ENCODE peak calls at places on chromosomes 7 and 10, in ten cellular contexts. Y is endodermal cell, V is breast epithelium, N is cardiac fibroblast, A is lower leg skin, L is lung, F is foreskin fibroblast, H is choroid plexus epithelial cell, D is Caco-2, W is uterus. S is an unnamed sample.

GRCh38 chr7:47852330-47853245 is 95.7 kb downstream of the PKD1L1 start:
- DNase-seq in Y (peak), V (no peak), N (peak), A (no peak), L (peak), F (no peak), H (peak), D (peak), W (no peak), S (no peak)

GRCh38 chr10:110679633-110680472 is 35.7 kb downstream of the RBM20 start:
- DNase-seq in Y (peak), V (no peak), N (no peak), A (no peak), L (no peak), F (no peak), H (no peak), D (no peak), W (no peak), S (no peak)

GRCh38 chr7:155441856-155442255 is 16.1 kb upstream of the EN2 start:
- DNase-seq in Y (no peak), V (no peak), N (no peak), A (no peak), L (no peak), F (no peak), H (no peak), D (no peak), W (no peak), S (no peak)

GRCh38 chr10:35306852-35307251 is 29.5 kb upstream of the CCNY start:
- DNase-seq in Y (no peak), V (peak), N (peak), A (peak), L (peak), F (no peak), H (peak), D (peak), W (no peak), S (no peak)

GRCh38 chr10:50467209-50467608 is 156.5 kb downstream of the SGMS1 start:
- DNase-seq in Y (no peak), V (no peak), N (no peak), A (no peak), L (no peak), F (no peak), H (no peak), D (no peak), W (no peak), S (no peak)

GRCh38 chr7:106057962-106058901 is 53.9 kb downstream of the SYPL1 start:
- DNase-seq in Y (peak), V (peak), N (peak), A (peak), L (peak), F (no peak), H (no peak), D (no peak), W (no peak), S (no peak)

GRCh38 chr7:17233643-17234397 is 64.6 kb upstream of the AHR start:
- DNase-seq in Y (no peak), V (no peak), N (peak), A (no peak), L (no peak), F (no peak), H (peak), D (no peak), W (no peak), S (peak)

GRCh38 chr7:100132697-100133137 is 6.0 kb downstream of the MBLAC1 start:
- DNase-seq in Y (peak), V (no peak), N (peak), A (no peak), L (peak), F (peak), H (peak), D (peak), W (peak), S (peak)

GRCh38 chr7:73774923-73775322 is 4.9 kb upstream of the CLDN3 start:
- DNase-seq in Y (no peak), V (no peak), N (peak), A (no peak), L (no peak), F (no peak), H (peak), D (no peak), W (no peak), S (peak)

GRCh38 chr10:19816420-19817250 is at the start of gene PLXDC2:
- DNase-seq in Y (peak), V (no peak), N (peak), A (peak), L (peak), F (peak), H (peak), D (peak), W (peak), S (peak)

GRCh38 chr7:115724400-115725056 is 306.0 kb downstream of the TFEC start:
- DNase-seq in Y (no peak), V (no peak), N (no peak), A (no peak), L (no peak), F (no peak), H (no peak), D (no peak), W (no peak), S (no peak)

GRCh38 chr7:29921404-29922010 is 68.1 kb downstream of the SCRN1 start:
- DNase-seq in Y (peak), V (no peak), N (peak), A (peak), L (no peak), F (peak), H (peak), D (peak), W (no peak), S (peak)

GRCh38 chr10:111085690-111086353 is 9.0 kb downstream of the ADRA2A start:
- DNase-seq in Y (peak), V (no peak), N (no peak), A (no peak), L (no peak), F (no peak), H (no peak), D (no peak), W (no peak), S (no peak)

GRCh38 chr10:133163889-133164815 is 4.1 kb downstream of the KNDC1 start:
- DNase-seq in Y (peak), V (peak), N (no peak), A (no peak), L (no peak), F (no peak), H (no peak), D (no peak), W (no peak), S (no peak)

GRCh38 chr10:93815304-93816091 is 57.8 kb downstream of the LGI1 start:
- DNase-seq in Y (peak), V (no peak), N (no peak), A (no peak), L (no peak), F (no peak), H (peak), D (peak), W (no peak), S (peak)
- H3K4me3 ChIP-seq in Y (no peak), V (no peak), N (no peak), A (no peak), L (no peak), F (no peak), H (no peak), D (no peak), W (no peak), S (no peak)

DNA sequence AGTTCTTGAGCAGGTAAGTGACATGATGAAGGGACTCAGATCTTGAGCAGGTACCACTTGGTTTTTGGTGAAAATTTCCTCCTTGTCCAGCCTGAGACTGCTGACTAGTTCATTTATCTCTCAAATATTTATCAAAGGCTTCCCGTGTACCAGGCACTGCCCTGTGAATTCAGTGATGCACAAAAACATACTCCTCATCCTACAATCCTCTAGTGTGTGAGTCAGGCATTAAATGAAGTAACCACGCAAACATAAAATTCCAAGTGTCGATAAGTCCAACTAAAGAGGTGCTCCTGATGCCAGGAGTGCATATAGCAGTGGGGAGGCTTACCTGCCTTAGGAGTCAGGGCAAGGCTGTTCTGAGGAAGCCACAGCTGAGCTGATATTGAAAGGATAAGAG is 41.5 kb upstream of the LBX1 start:
- DNase-seq in Y (no peak), V (no peak), N (no peak), A (no peak), L (no peak), F (no peak), H (no peak), D (no peak), W (no peak), S (no peak)
- TF ChIP-seq CTCF in Y (no peak), V (no peak), N (no peak), A (no peak), L (no peak), F (no peak), H (no peak), D (no peak), W (no peak), S (no peak)

GRCh38 chr10:55509168-55509567 is 708.1 kb upstream of the PCDH15 start:
- DNase-seq in Y (no peak), V (no peak), N (no peak), A (no peak), L (no peak), F (no peak), H (no peak), D (no peak), W (no peak), S (no peak)
- H3K4me3 ChIP-seq in Y (no peak), V (no peak), N (no peak), A (no peak), L (no peak), F (peak), H (no peak), D (no peak), W (no peak), S (peak)

DNA sequence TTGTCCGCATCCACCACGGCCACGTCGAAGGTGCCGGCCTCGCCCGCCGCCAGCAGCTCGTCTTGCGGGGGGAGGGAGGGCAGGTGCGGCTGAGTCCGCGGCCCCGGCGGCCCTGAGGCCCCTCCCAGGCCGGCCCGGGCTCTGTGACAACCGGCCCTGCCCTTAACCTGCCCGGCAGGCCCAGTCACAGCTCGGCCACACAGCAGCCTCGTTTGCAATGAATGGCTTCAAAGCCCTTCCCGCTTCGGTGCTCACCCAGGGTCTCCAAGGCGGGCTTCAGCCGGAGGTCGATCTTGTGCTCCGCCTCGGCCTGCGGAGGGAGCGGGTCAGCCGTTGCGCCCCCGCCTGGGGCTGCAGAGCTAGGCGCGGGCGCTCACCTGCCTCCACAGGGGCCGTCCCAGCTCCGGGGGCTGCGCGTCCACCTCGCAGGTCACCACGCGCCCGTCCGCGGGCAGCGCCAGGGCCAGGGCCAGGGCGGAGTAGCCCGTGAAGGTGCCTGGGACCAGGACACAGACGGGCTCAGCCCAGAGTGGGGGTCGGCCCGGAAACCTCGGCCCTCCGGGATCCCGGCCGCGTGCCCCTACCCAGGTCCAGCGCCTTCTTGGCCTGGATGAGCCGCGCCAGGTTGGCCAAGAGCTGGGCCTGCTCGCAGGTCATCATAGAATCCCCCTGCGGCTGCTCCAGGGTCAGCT is 928 bp downstream of the COMTD1 start:
- DNase-seq in Y (peak), V (no peak), N (no peak), A (no peak), L (no peak), F (no peak), H (no peak), D (peak), W (no peak), S (no peak)
- TF ChIP-seq CTCF in Y (peak), V (no peak), N (no peak), A (no peak), L (no peak), F (no peak), H (no peak), D (no peak), W (peak), S (no peak)

GRCh38 chr10:48970046-48970445 is 30.4 kb upstream of the LRRC18 start:
- DNase-seq in Y (no peak), V (no peak), N (no peak), A (no peak), L (no peak), F (no peak), H (no peak), D (no peak), W (no peak), S (no peak)

GRCh38 chr10:48973065-48973464 is 33.4 kb upstream of the LRRC18 start:
- DNase-seq in Y (no peak), V (no peak), N (no peak), A (no peak), L (no peak), F (no peak), H (no peak), D (no peak), W (no peak), S (no peak)

GRCh38 chr10:48968036-48968435 is 28.4 kb upstream of the LRRC18 start:
- DNase-seq in Y (no peak), V (no peak), N (no peak), A (no peak), L (no peak), F (no peak), H (no peak), D (no peak), W (no peak), S (no peak)

GRCh38 chr10:48974757-48975156 is 35.1 kb upstream of the LRRC18 start:
- DNase-seq in Y (no peak), V (no peak), N (no peak), A (no peak), L (no peak), F (no peak), H (no peak), D (no peak), W (no peak), S (no peak)

DNA sequence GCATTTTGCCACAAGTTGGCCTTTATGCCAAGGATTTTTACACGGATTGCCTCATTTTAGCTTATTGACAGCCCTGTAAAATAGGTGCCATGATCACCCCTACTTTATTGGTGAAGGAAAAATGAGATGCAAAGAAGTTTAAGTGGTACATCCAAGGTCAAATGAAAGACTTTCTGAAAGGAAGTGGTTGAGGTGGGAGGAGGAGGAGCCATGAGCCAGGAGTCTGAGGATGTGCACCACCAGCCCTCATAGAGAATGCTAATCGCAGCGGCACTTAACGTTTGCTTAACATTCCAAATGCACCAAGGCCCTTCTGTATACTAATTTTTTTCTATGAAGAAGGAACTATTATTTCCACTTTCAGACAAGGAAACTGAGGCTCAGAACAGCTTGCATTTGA is 31.0 kb upstream of the LRRC18 start:
- DNase-seq in Y (no peak), V (no peak), N (no peak), A (no peak), L (no peak), F (no peak), H (no peak), D (no peak), W (no peak), S (no peak)
- H3K4me3 ChIP-seq in Y (no peak), V (no peak), N (no peak), A (no peak), L (no peak), F (no peak), H (no peak), D (no peak), W (no peak), S (no peak)

GRCh38 chr10:6203331-6204062 is 765 bp downstream of the PFKFB3 start:
- DNase-seq in Y (peak), V (no peak), N (peak), A (no peak), L (peak), F (peak), H (peak), D (peak), W (peak), S (peak)
- TF ChIP-seq CTCF in Y (peak), V (peak), N (peak), A (no peak), L (peak), F (peak), H (no peak), D (no peak), W (peak), S (no peak)

GRCh38 chr7:86391813-86392212 is 251.9 kb upstream of the GRM3 start:
- DNase-seq in Y (no peak), V (no peak), N (no peak), A (no peak), L (no peak), F (no peak), H (no peak), D (no peak), W (no peak), S (no peak)
- H3K4me3 ChIP-seq in Y (no peak), V (no peak), N (no peak), A (no peak), L (no peak), F (no peak), H (no peak), D (no peak), W (no peak), S (no peak)

GRCh38 chr10:60358282-60358681 is 31.4 kb downstream of the ANK3 start:
- DNase-seq in Y (no peak), V (no peak), N (no peak), A (no peak), L (no peak), F (no peak), H (no peak), D (no peak), W (no peak), S (no peak)
- TF ChIP-seq CTCF in Y (no peak), V (no peak), N (no peak), A (no peak), L (no peak), F (no peak), H (no peak), D (no peak), W (no peak), S (no peak)